ENCODE peak calls at places on chromosomes 4 and X, in six cellular contexts. A is IMR-90, W is spleen, S is uterus, X is fibroblast of lung, K is cardiac muscle cell. D is an unnamed sample.

GRCh38 chr4:67218883-67219282 is 326.4 kb downstream of the CENPC start:
- DNase-seq in S (no peak), A (no peak), X (no peak), W (no peak), K (no peak), D (no peak)

GRCh38 chr4:76212851-76213414 is 691 bp downstream of the SCARB2 start:
- DNase-seq in S (no peak), K (no peak), W (no peak), A (peak), X (peak), D (no peak)

GRCh38 chr4:32429151-32429550 is 1709.0 kb downstream of the PCDH7 start:
- DNase-seq in K (no peak), X (peak), S (no peak), A (no peak), W (no peak), D (no peak)

GRCh38 chr4:121799208-121799823 is 1.8 kb upstream of the EXOSC9 start:
- DNase-seq in S (no peak), A (no peak), W (no peak), X (no peak), K (no peak), D (no peak)

GRCh38 chr4:1991596-1992434 is 17.0 kb downstream of the NELFA start:
- DNase-seq in K (no peak), S (no peak), X (no peak), W (peak), A (no peak), D (no peak)

GRCh38 chr4:143389543-143390195 is 53.0 kb downstream of the GAB1 start:
- DNase-seq in X (peak), S (no peak), W (no peak), A (peak), K (no peak), D (no peak)

GRCh38 chr4:164383187-164384181 is 370.4 kb upstream of the SMIM31 start:
- DNase-seq in X (peak), K (peak), S (peak), W (peak), A (peak), D (peak)

GRCh38 chrX:110665636-110666035 is 130.0 kb downstream of the CHRDL1 start:
- DNase-seq in S (no peak), W (no peak), A (peak), X (peak), K (peak), D (peak)

GRCh38 chr4:45283352-45283751 is 557.0 kb upstream of the GNPDA2 start:
- DNase-seq in K (no peak), W (peak), X (no peak), S (no peak), A (no peak), D (no peak)

GRCh38 chr4:72900952-72901351 is 168.6 kb downstream of the COX18 start:
- DNase-seq in K (no peak), X (peak), A (peak), S (peak), W (no peak), D (peak)

GRCh38 chr4:94690851-94691254 is 66.9 kb upstream of the BMPR1B start:
- DNase-seq in K (no peak), W (no peak), A (peak), X (peak), S (no peak), D (no peak)

GRCh38 chr4:118770741-118771187 is 65.2 kb downstream of the SEC24D start:
- DNase-seq in A (peak), K (peak), S (no peak), W (no peak), X (no peak), D (no peak)

GRCh38 chr4:186240452-186240847 is 13.1 kb downstream of the KLKB1 start:
- DNase-seq in W (no peak), K (no peak), X (no peak), S (no peak), A (no peak), D (no peak)

GRCh38 chr4:121943941-121944340 is 7.9 kb downstream of the TRPC3 start:
- DNase-seq in W (no peak), X (no peak), S (no peak), A (no peak), K (no peak), D (peak)

GRCh38 chr4:145732416-145732815 is 52.5 kb downstream of the C4orf51 start:
- DNase-seq in W (no peak), X (no peak), S (no peak), K (no peak), A (no peak), D (no peak)

GRCh38 chrX:79530310-79531108 is 163.4 kb upstream of the ITM2A start:
- DNase-seq in A (no peak), K (no peak), X (no peak), S (no peak), W (no peak), D (no peak)

GRCh38 chr4:5956285-5957021 is 61.8 kb downstream of the C4orf50 start:
- DNase-seq in X (no peak), A (no peak), S (peak), K (no peak), W (peak), D (peak)

GRCh38 chr4:151644625-151645024 is 116.2 kb downstream of the GATB start:
- DNase-seq in K (peak), X (no peak), A (no peak), W (no peak), S (no peak), D (peak)

GRCh38 chr4:187618701-187619278 is 376.8 kb upstream of the ZFP42 start:
- DNase-seq in A (peak), S (no peak), K (no peak), X (peak), W (no peak), D (no peak)

GRCh38 chrX:25701876-25702275 is 436.3 kb upstream of the MAGEB18 start:
- DNase-seq in A (no peak), K (no peak), S (no peak), X (no peak), W (no peak), D (no peak)

GRCh38 chr4:162981823-162982222 is 184.9 kb downstream of the NAF1 start:
- DNase-seq in K (no peak), W (no peak), S (no peak), A (no peak), X (no peak), D (no peak)

GRCh38 chr4:162988530-162988929 is 178.2 kb downstream of the NAF1 start:
- DNase-seq in S (no peak), W (no peak), A (no peak), K (no peak), X (no peak), D (no peak)

GRCh38 chr4:162985131-162985530 is 181.6 kb downstream of the NAF1 start:
- DNase-seq in X (no peak), A (no peak), S (no peak), W (no peak), K (no peak), D (no peak)

DNA sequence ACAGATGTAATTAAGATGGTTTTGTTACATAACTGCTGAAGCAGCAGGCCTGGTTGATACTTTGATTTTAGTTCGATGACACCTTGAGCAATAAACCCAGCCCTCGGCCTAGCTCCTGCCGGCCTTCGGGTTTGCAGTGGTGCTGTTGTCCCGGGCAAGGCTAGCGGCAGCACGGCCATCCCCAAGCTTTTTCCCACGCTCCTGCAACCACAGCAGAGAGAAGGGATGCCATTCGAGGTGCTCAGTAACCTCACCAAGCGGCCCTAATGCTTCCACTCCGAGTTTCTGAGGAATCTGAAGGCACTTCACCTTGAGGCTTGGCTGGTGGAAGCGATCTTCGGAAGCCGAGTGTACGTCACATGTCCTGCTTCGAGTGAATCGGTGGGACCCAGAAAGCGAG is 182.1 kb downstream of the NAF1 start:
- DNase-seq in X (no peak), A (no peak), W (no peak), S (no peak), K (no peak), D (no peak)
- H3K27ac ChIP-seq in X (no peak), A (no peak), W (no peak), S (no peak), K (no peak), D (no peak)

DNA sequence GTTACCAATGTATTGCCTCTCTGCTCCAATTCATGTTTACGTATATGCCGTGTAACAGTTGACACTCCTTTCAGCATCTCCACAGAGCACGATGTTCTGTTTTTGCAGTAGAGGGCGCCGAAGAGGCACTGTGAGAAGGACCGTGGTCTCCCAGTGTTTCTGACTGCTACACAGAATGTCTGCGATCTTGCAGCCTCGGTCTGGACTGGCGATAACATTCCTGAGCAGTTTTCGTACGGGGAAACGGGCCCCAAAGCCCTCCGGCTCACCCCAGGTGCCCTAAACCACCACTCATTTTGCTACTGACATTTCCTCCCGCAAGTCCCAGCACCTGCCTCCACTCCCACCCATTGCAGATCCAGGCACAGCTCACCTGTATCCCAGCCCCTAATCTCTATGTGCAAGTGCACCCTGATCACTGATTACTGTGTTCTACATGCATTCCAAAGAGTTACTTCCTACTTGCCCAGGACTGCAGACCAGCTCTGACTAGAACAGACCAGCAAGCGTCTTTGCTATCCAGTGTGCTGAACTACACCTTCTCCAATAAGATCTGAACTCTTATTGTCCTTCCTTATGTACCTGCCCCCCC is 12.4 kb upstream of the NFXL1 start:
- DNase-seq in K (peak), W (peak), S (peak), X (peak), A (peak), D (peak)
- H3K4me3 ChIP-seq in K (peak), W (no peak), S (no peak), X (no peak), A (no peak), D (peak)

DNA sequence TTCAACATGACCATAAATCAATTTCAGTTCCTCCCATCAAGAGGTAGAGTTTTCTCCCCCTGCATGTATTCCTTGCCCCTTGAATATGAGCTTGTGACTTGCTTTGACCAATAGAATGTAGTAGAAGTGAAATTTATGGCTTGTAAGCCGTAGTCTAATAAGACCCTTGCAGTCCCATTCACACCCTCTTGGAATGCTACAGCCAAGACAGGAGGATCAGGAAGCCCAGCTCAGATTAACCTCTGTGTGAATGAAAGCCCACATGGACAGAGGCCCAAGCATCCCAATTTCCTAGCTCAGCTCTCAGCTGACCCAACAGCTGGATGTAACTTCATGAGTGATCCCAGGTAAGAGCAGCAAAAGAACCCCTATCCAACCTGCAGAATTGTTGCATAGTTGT is 12.8 kb upstream of the PPM1K start:
- DNase-seq in S (no peak), A (no peak), X (no peak), K (no peak), W (no peak), D (no peak)
- TF ChIP-seq CTCF in S (no peak), A (no peak), X (no peak), K (no peak), W (no peak), D (no peak)

DNA sequence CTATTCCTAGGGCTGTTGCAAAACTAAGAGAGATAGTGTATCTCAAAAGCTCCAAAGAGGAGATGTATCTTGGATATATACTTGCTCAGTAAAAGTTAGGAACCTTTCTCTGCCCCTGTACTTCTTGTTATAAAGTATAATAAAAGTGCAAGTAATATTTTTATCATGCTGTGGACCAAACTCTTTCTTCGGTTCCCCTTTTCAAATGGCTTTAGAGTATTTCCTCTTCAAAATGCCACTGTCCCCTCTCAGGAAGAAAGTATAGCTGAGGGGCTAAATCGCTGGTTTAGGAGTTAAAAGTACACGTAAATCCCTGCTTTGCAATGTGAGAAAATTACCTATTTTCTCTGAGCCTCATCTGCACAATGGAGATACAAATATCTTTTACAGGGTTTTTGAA is 169.1 kb upstream of the FTHL17 start:
- DNase-seq in W (no peak), X (no peak), S (no peak), K (no peak), A (no peak), D (no peak)
- H3K27ac ChIP-seq in W (no peak), X (no peak), S (no peak), K (no peak), A (no peak), D (no peak)

D was measured in WERI-Rb-1.